ENCODE peak calls at places on chromosomes 6 and 20, in four cellular contexts. P, L, X and E are unnamed samples.

GRCh38 chr20:1894471-1894950 is 696 bp upstream of the SIRPA start:
- DNase-seq in X (peak; percentile 85), L (peak; percentile 82), P (peak; percentile 64), E (no peak)

GRCh38 chr6:23269436-23269835 is 700.1 kb downstream of the HDGFL1 start:
- DNase-seq in X (no peak), P (no peak), L (no peak), E (no peak)

GRCh38 chr6:68572525-68572924 is 62.6 kb upstream of the ADGRB3 start:
- DNase-seq in X (no peak), L (peak; percentile 67), P (no peak), E (no peak)

GRCh38 chr20:33139467-33139866 is 28.5 kb upstream of the BPIFA2 start:
- DNase-seq in X (no peak), P (no peak), L (no peak), E (no peak)

GRCh38 chr20:32003325-32003724 is 6.9 kb upstream of the CCM2L start:
- DNase-seq in P (no peak), L (no peak), X (no peak), E (no peak)

GRCh38 chr6:155660243-155660977 is 204.8 kb upstream of the NOX3 start:
- DNase-seq in X (no peak), L (no peak), P (no peak), E (no peak)

GRCh38 chr6:73375216-73375615 is 5.5 kb upstream of the OOEP start:
- DNase-seq in P (no peak), L (no peak), X (no peak), E (no peak)

GRCh38 chr6:22147983-22148797 is 148.6 kb downstream of the PRL start:
- DNase-seq in X (peak; percentile 71), P (peak; percentile 75), L (peak; percentile 37), E (no peak)

GRCh38 chr20:45704969-45705637 is at the start of gene WFDC10B:
- DNase-seq in L (no peak), X (no peak), P (no peak), E (no peak)

GRCh38 chr6:15996030-15996429 is 132.9 kb upstream of the MYLIP start:
- DNase-seq in L (no peak), P (no peak), X (no peak), E (no peak)

GRCh38 chr6:87241304-87241703 is 81.1 kb upstream of the SMIM8 start:
- DNase-seq in P (no peak), X (no peak), L (no peak), E (no peak)

GRCh38 chr6:125191916-125192609 is 38.5 kb downstream of the TPD52L1 start:
- DNase-seq in P (peak; percentile 75), X (peak; percentile 65), L (peak; percentile 75), E (peak; percentile 71)

GRCh38 chr20:32898721-32899120 is 40.0 kb downstream of the EFCAB8 start:
- DNase-seq in P (peak; percentile 95), X (peak; percentile 55), L (no peak), E (no peak)

GRCh38 chr6:170313716-170314295 is 7.2 kb downstream of the FAM120B start:
- DNase-seq in P (no peak), X (no peak), L (peak; percentile 39), E (no peak)

GRCh38 chr6:168877821-168878282 is 375.8 kb downstream of the THBS2 start:
- DNase-seq in P (no peak), L (no peak), X (no peak), E (no peak)

GRCh38 chr6:4961322-4962168 is 42.3 kb downstream of the RPP40 start:
- DNase-seq in X (no peak), P (peak; percentile 21), L (no peak), E (no peak)

GRCh38 chr6:44041461-44042260 is 85.6 kb downstream of the MRPL14 start:
- DNase-seq in X (peak; percentile 89), P (peak; percentile 97), L (no peak), E (no peak)